ENCODE peak calls at places on chromosomes 12 and 14, in seven cellular contexts. W is NCI-H1694; Q is SK-N-SH; E is stimulated activated naive CD4-positive, alpha-beta T cell treated with Interleukin-2 at 50 U/mL for 16 hours; H is nucleus accumbens; A is EL; Z is HCT116. Y is an unnamed sample.

GRCh38 chr14:91116913-91117588 is 3.2 kb downstream of the DGLUCY start:
- DNase-seq in W (no peak), Q (no peak), E (peak), H (no peak), A (no peak), Z (no peak), Y (peak)

GRCh38 chr14:64501326-64502171 is 2.1 kb downstream of the ZBTB25 start:
- DNase-seq in W (no peak), Q (peak), E (no peak), H (no peak), A (peak), Z (no peak), Y (peak)

GRCh38 chr12:45050751-45051489 is at the start of gene DBX2:
- DNase-seq in W (peak), Q (peak), E (no peak), H (peak), A (no peak), Z (no peak), Y (no peak)

GRCh38 chr12:26704684-26705475 is 128.1 kb downstream of the ITPR2 start:
- DNase-seq in W (no peak), Q (no peak), E (no peak), H (no peak), A (peak), Z (no peak), Y (peak)

GRCh38 chr12:121499929-121500793 is 80.7 kb downstream of the KDM2B start:
- DNase-seq in W (peak), Q (peak), E (peak), H (peak), A (peak), Z (peak), Y (peak)

GRCh38 chr14:68729556-68729955 is 63.3 kb downstream of the ZFP36L1 start:
- DNase-seq in W (no peak), Q (no peak), E (no peak), H (no peak), A (no peak), Z (no peak), Y (no peak)

GRCh38 chr12:79558924-79559469 is 131.8 kb downstream of the PAWR start:
- DNase-seq in W (no peak), Q (no peak), E (no peak), H (no peak), A (no peak), Z (no peak), Y (no peak)

GRCh38 chr12:106032141-106032925 is 106.4 kb downstream of the NUAK1 start:
- DNase-seq in W (no peak), Q (no peak), E (no peak), H (no peak), A (no peak), Z (no peak), Y (no peak)

GRCh38 chr12:59403259-59403932 is 192.4 kb upstream of the SLC16A7 start:
- DNase-seq in W (no peak), Q (peak), E (no peak), H (peak), A (peak), Z (peak), Y (peak)

GRCh38 chr12:91562476-91562875 is 379.9 kb upstream of the DCN start:
- DNase-seq in W (no peak), Q (no peak), E (no peak), H (no peak), A (peak), Z (no peak), Y (peak)

GRCh38 chr12:132046561-132046960 is 96.8 kb downstream of the EP400 start:
- DNase-seq in W (no peak), Q (peak), E (no peak), H (no peak), A (peak), Z (no peak), Y (no peak)

GRCh38 chr12:111259231-111259630 is 109.7 kb downstream of the PHETA1 start:
- DNase-seq in W (no peak), Q (no peak), E (no peak), H (no peak), A (no peak), Z (no peak), Y (no peak)

GRCh38 chr12:49190317-49190716 is 1.4 kb upstream of the TUBA1A start:
- DNase-seq in W (peak), Q (peak), E (no peak), H (no peak), A (no peak), Z (no peak), Y (no peak)

GRCh38 chr12:124745468-124745890 is 118.2 kb downstream of the SCARB1 start:
- DNase-seq in W (peak), Q (no peak), E (no peak), H (no peak), A (no peak), Z (no peak), Y (no peak)

GRCh38 chr12:40829738-40830144 is 137.5 kb downstream of the CNTN1 start:
- DNase-seq in W (no peak), Q (no peak), E (no peak), H (no peak), A (no peak), Z (peak), Y (no peak)

GRCh38 chr12:96534339-96534738 is 45.0 kb downstream of the CFAP54 start:
- DNase-seq in W (no peak), Q (no peak), E (no peak), H (no peak), A (no peak), Z (no peak), Y (no peak)

GRCh38 chr12:27428466-27428865 is 18.1 kb upstream of the SMCO2 start:
- DNase-seq in W (no peak), Q (no peak), E (no peak), H (no peak), A (no peak), Z (no peak), Y (no peak)

GRCh38 chr14:60753264-60754126 is 18.9 kb downstream of the MNAT1 start:
- DNase-seq in W (no peak), Q (no peak), E (peak), H (no peak), A (no peak), Z (no peak), Y (peak)

GRCh38 chr14:30553311-30553989 is 5.5 kb upstream of the G2E3 start:
- DNase-seq in W (no peak), Q (no peak), E (no peak), H (no peak), A (peak), Z (peak), Y (no peak)

GRCh38 chr12:53071591-53072551 is 7.3 kb downstream of the SPRYD3 start:
- DNase-seq in W (no peak), Q (peak), E (no peak), H (no peak), A (no peak), Z (no peak), Y (no peak)

GRCh38 chr12:51056242-51056641 is 8.1 kb downstream of the LETMD1 start:
- DNase-seq in W (no peak), Q (no peak), E (no peak), H (no peak), A (peak), Z (no peak), Y (no peak)

GRCh38 chr12:84912191-84913142 is at the start of gene SLC6A15:
- DNase-seq in W (peak), Q (peak), E (no peak), H (peak), A (peak), Z (no peak), Y (no peak)

GRCh38 chr12:8996682-8997405 is 7.5 kb downstream of the KLRG1 start:
- DNase-seq in W (no peak), Q (no peak), E (no peak), H (no peak), A (peak), Z (no peak), Y (peak)

GRCh38 chr14:25431211-25432076 is 381.5 kb upstream of the STXBP6 start:
- DNase-seq in W (peak), Q (peak), E (no peak), H (no peak), A (no peak), Z (no peak), Y (peak)

GRCh38 chr14:99324291-99324690 is 52.3 kb upstream of the BCL11B start:
- DNase-seq in W (no peak), Q (no peak), E (no peak), H (no peak), A (no peak), Z (no peak), Y (no peak)

Y was measured in OCI-M1.